ENCODE peak calls at places on chromosomes 12 and 14, in four cellular contexts. X, H, V and Q are unnamed samples.

GRCh38 chr14:103550451-103551337 is 11.8 kb downstream of the BAG5 start:
- DNase-seq in X (no peak), H (no peak), V (no peak), Q (peak)

GRCh38 chr12:95700316-95700785 is 90.2 kb downstream of the NTN4 start:
- DNase-seq in X (peak), H (peak), V (no peak), Q (peak)

GRCh38 chr12:123237646-123238329 is 4.6 kb downstream of the MTRFR start:
- DNase-seq in X (peak), H (peak), V (peak), Q (no peak)

GRCh38 chr14:61520546-61520945 is 174.8 kb upstream of the HIF1A start:
- DNase-seq in X (peak), H (no peak), V (no peak), Q (no peak)

GRCh38 chr14:70087380-70087697 is 101.4 kb downstream of the SLC8A3 start:
- DNase-seq in X (no peak), H (no peak), V (no peak), Q (no peak)

GRCh38 chr12:130461868-130462557 is 124.3 kb downstream of the PIWIL1 start:
- DNase-seq in X (no peak), H (no peak), V (no peak), Q (no peak)

GRCh38 chr14:99706121-99706900 is 22.2 kb downstream of the CYP46A1 start:
- DNase-seq in X (no peak), H (no peak), V (no peak), Q (peak)

GRCh38 chr12:82413994-82414393 is 55.7 kb downstream of the METTL25 start:
- DNase-seq in X (no peak), H (no peak), V (no peak), Q (no peak)

GRCh38 chr14:68479247-68479646 is 313.6 kb downstream of the ZFP36L1 start:
- DNase-seq in X (peak), H (no peak), V (no peak), Q (no peak)

GRCh38 chr14:94936901-94937321 is 167.0 kb upstream of the GSC start:
- DNase-seq in X (no peak), H (no peak), V (peak), Q (peak)

GRCh38 chr14:51846631-51847488 is 13.6 kb upstream of the GNG2 start:
- DNase-seq in X (peak), H (peak), V (peak), Q (peak)

GRCh38 chr14:92282669-92283068 is 40.3 kb upstream of the SLC24A4 start:
- DNase-seq in X (no peak), H (no peak), V (no peak), Q (no peak)

GRCh38 chr12:62711626-62712305 is 223.2 kb downstream of the PPM1H start:
- DNase-seq in X (no peak), H (no peak), V (no peak), Q (no peak)

GRCh38 chr12:66589095-66589494 is 89.8 kb downstream of the GRIP1 start:
- DNase-seq in X (no peak), H (peak), V (no peak), Q (no peak)

GRCh38 chr14:36817071-36817930 is 155.6 kb downstream of the PAX9 start:
- DNase-seq in X (no peak), H (no peak), V (no peak), Q (no peak)

GRCh38 chr12:98985156-98985555 is 340.1 kb downstream of the APAF1 start:
- DNase-seq in X (no peak), H (no peak), V (no peak), Q (no peak)

GRCh38 chr14:89327771-89328212 is 89.2 kb downstream of the FOXN3 start:
- DNase-seq in X (peak), H (no peak), V (no peak), Q (no peak)

GRCh38 chr14:69685217-69685616 is 73.8 kb downstream of the SUSD6 start:
- DNase-seq in X (no peak), H (no peak), V (no peak), Q (no peak)

GRCh38 chr12:123996581-123996980 is 23.6 kb downstream of the ZNF664 start:
- DNase-seq in X (no peak), H (no peak), V (no peak), Q (no peak)

GRCh38 chr12:108667349-108667748 is 33.7 kb upstream of the SELPLG start:
- DNase-seq in X (no peak), H (no peak), V (no peak), Q (no peak)

GRCh38 chr12:82904219-82904795 is 217.6 kb downstream of the TMTC2 start:
- DNase-seq in X (peak), H (no peak), V (no peak), Q (no peak)

GRCh38 chr14:101350710-101351109 is 210.6 kb upstream of the DIO3 start:
- DNase-seq in X (no peak), H (no peak), V (peak), Q (no peak)

GRCh38 chr14:68076451-68076850 is 256.9 kb downstream of the RAD51B start:
- DNase-seq in X (no peak), H (no peak), V (no peak), Q (no peak)

GRCh38 chr12:65821336-65821735 is 2.9 kb upstream of the HMGA2 start:
- DNase-seq in X (no peak), H (no peak), V (no peak), Q (no peak)

GRCh38 chr12:127893875-127894635 is 372.9 kb upstream of the TMEM132C start:
- DNase-seq in X (no peak), H (no peak), V (no peak), Q (no peak)

GRCh38 chr14:62443796-62444195 is 601.5 kb downstream of the KCNH5 start:
- DNase-seq in X (peak), H (no peak), V (no peak), Q (no peak)

GRCh38 chr14:37698840-37699777 is 103.7 kb downstream of the TTC6 start:
- DNase-seq in X (no peak), H (no peak), V (no peak), Q (no peak)

GRCh38 chr12:38919191-38919590 is 13.8 kb upstream of the CPNE8 start:
- DNase-seq in X (no peak), H (no peak), V (no peak), Q (no peak)

GRCh38 chr12:66236969-66237368 is 48.0 kb downstream of the IRAK3 start:
- DNase-seq in X (no peak), H (peak), V (no peak), Q (no peak)

GRCh38 chr14:23379331-23380196 is 2.7 kb downstream of the CMTM5 start:
- DNase-seq in X (peak), H (peak), V (peak), Q (no peak)

GRCh38 chr12:85191-85666 is 18.7 kb downstream of the IQSEC3 start:
- DNase-seq in X (no peak), H (no peak), V (no peak), Q (no peak)

GRCh38 chr12:176321-177181 is 37.4 kb downstream of the SLC6A12 start:
- DNase-seq in X (peak), H (no peak), V (peak), Q (no peak)

GRCh38 chr14:39050389-39050788 is 52.6 kb downstream of the SEC23A start:
- DNase-seq in X (peak), H (no peak), V (no peak), Q (no peak)

GRCh38 chr12:49557917-49558215 is 10.1 kb downstream of the MCRS1 start:
- DNase-seq in X (no peak), H (no peak), V (no peak), Q (no peak)

GRCh38 chr14:21454843-21455550 is 926 bp downstream of the CHD8 start:
- DNase-seq in X (peak), H (no peak), V (no peak), Q (no peak)

GRCh38 chr12:8018666-8019581 is 13.6 kb upstream of the FOXJ2 start:
- DNase-seq in X (no peak), H (peak), V (no peak), Q (no peak)
- H3K4me3 ChIP-seq in X (peak), H (no peak), V (peak), Q (peak)

GRCh38 chr14:65281991-65282908 is 130.3 kb upstream of the FUT8 start:
- DNase-seq in X (peak), H (no peak), V (no peak), Q (no peak)
- TF ChIP-seq CTCF in X (peak), H (no peak), V (no peak), Q (no peak)

GRCh38 chr12:106248177-106248848 is 493 bp upstream of the CKAP4 start:
- DNase-seq in X (peak), H (peak), V (peak), Q (no peak)
- H3K4me3 ChIP-seq in X (peak), H (peak), V (peak), Q (peak)

GRCh38 chr12:46263140-46264017 is 5.5 kb downstream of the SLC38A1 start:
- DNase-seq in X (no peak), H (no peak), V (no peak), Q (no peak)
- TF ChIP-seq CTCF in X (peak), H (no peak), V (no peak), Q (no peak)